ENCODE peak calls at places on chromosomes 13 and 19, in six cellular contexts. X is stimulated activated CD4-positive, alpha-beta T cell treated with anti-CD3 and anti-CD28 coated beads, TNF-alpha, amount 100 ng/mL, for 1 hour; Q is T-helper 22 cell; E is H7; T is activated CD4-positive, CD25-positive, alpha-beta regulatory T cell; Y is NCI-H1092. R is an unnamed sample.

GRCh38 chr13:26601669-26602068 is 44.2 kb downstream of the WASF3 start:
- DNase-seq in Y (no peak), E (no peak), Q (no peak), X (no peak), T (no peak), R (peak)

GRCh38 chr19:49889687-49890348 is 6.9 kb downstream of the IL4I1 start:
- DNase-seq in Q (peak), Y (peak), X (no peak), T (peak), E (peak), R (no peak)

GRCh38 chr13:50355797-50356196 is 340.6 kb downstream of the KCNRG start:
- DNase-seq in X (no peak), Q (no peak), T (no peak), Y (no peak), E (no peak), R (no peak)

GRCh38 chr19:49188626-49189200 is 31.1 kb downstream of the TRPM4 start:
- DNase-seq in E (peak), Y (no peak), X (no peak), T (no peak), Q (no peak), R (no peak)

GRCh38 chr19:33678796-33679195 is 57.0 kb downstream of the CHST8 start:
- DNase-seq in Y (peak), E (no peak), Q (no peak), T (no peak), X (no peak), R (peak)

GRCh38 chr19:18232540-18233223 is 6.4 kb upstream of the PDE4C start:
- DNase-seq in E (peak), Y (peak), T (no peak), Q (no peak), X (no peak), R (no peak)

GRCh38 chr19:17496337-17496997 is 15.0 kb upstream of the PGLS start:
- DNase-seq in X (peak), T (peak), Y (peak), Q (peak), E (peak), R (peak)

GRCh38 chr13:40476175-40476958 is 190.1 kb downstream of the FOXO1 start:
- DNase-seq in X (no peak), Q (no peak), T (no peak), Y (no peak), E (no peak), R (no peak)

GRCh38 chr13:43285891-43286602 is 262.7 kb downstream of the DNAJC15 start:
- DNase-seq in E (no peak), T (no peak), Q (no peak), X (no peak), Y (peak), R (no peak)

GRCh38 chr19:6480843-6481415 is 658 bp downstream of the DENND1C start:
- DNase-seq in Q (no peak), Y (no peak), X (no peak), T (no peak), E (peak), R (no peak)

GRCh38 chr13:73593199-73593765 is 534.5 kb downstream of the KLF5 start:
- DNase-seq in E (no peak), X (no peak), T (no peak), Y (no peak), Q (no peak), R (no peak)

GRCh38 chr13:42777476-42777875 is 3.9 kb upstream of the FAM216B start:
- DNase-seq in X (no peak), Y (no peak), T (no peak), E (no peak), Q (no peak), R (no peak)

GRCh38 chr13:49635599-49636433 is 7.5 kb downstream of the ARL11 start:
- DNase-seq in T (no peak), Q (no peak), X (no peak), E (peak), Y (no peak), R (no peak)

GRCh38 chr13:23325191-23325590 is 108.3 kb downstream of the SACS start:
- DNase-seq in T (no peak), E (no peak), X (no peak), Q (no peak), Y (no peak), R (no peak)

GRCh38 chr19:18804139-18804601 is 13.1 kb upstream of the COMP start:
- DNase-seq in X (no peak), E (peak), T (no peak), Y (no peak), Q (no peak), R (no peak)